ENCODE peak calls at places on chromosomes 5 and 9, in five cellular contexts. V, Y, E, B and H are unnamed samples.

GRCh38 chr5:79488775-79489174 is 25.2 kb downstream of the HOMER1 start:
- DNase-seq in V (no peak), Y (no peak), E (no peak), B (no peak), H (no peak)

GRCh38 chr9:85610074-85610855 is 131.5 kb downstream of the AGTPBP1 start:
- DNase-seq in V (no peak), Y (no peak), E (no peak), B (peak; percentile 48), H (no peak)

GRCh38 chr9:99905833-99906402 is 536 bp upstream of the STX17 start:
- DNase-seq in V (no peak), Y (no peak), E (no peak), B (peak; percentile 4), H (no peak)

GRCh38 chr5:151949909-151950308 is 25.3 kb upstream of the GLRA1 start:
- DNase-seq in V (no peak), Y (no peak), E (no peak), B (no peak), H (no peak)

GRCh38 chr5:131302506-131302905 is 38.7 kb downstream of the CDC42SE2 start:
- DNase-seq in V (no peak), Y (no peak), E (no peak), B (no peak), H (no peak)

GRCh38 chr9:84371737-84372136 is 31.2 kb upstream of the SLC28A3 start:
- DNase-seq in V (no peak), Y (peak; percentile 27), E (no peak), B (no peak), H (no peak)

GRCh38 chr5:157955541-157956172 is 96.7 kb upstream of the CLINT1 start:
- DNase-seq in V (no peak), Y (no peak), E (no peak), B (no peak), H (no peak)

GRCh38 chr9:73565833-73566465 is 414.3 kb downstream of the ANXA1 start:
- DNase-seq in V (no peak), Y (no peak), E (peak; percentile 54), B (peak; percentile 8), H (no peak)

GRCh38 chr9:136991993-136992818 is at the start of gene PAXX:
- DNase-seq in V (peak; percentile 92), Y (peak; percentile 94), E (peak; percentile 96), B (peak; percentile 99), H (peak; percentile 98)

GRCh38 chr9:93096131-93096802 is at the start of gene CARD19:
- DNase-seq in V (no peak), Y (peak; percentile 55), E (peak; percentile 76), B (no peak), H (peak; percentile 92)

GRCh38 chr5:142421158-142421617 is 96.4 kb upstream of the SPRY4 start:
- DNase-seq in V (no peak), Y (no peak), E (no peak), B (no peak), H (no peak)

GRCh38 chr9:127706836-127707241 is at the start of gene CFAP157:
- DNase-seq in V (no peak), Y (no peak), E (no peak), B (no peak), H (no peak)

GRCh38 chr9:84705128-84705527 is 35.6 kb downstream of the NTRK2 start:
- DNase-seq in V (no peak), Y (no peak), E (no peak), B (no peak), H (no peak)

GRCh38 chr9:124869986-124870560 is 8.1 kb downstream of the ARPC5L start:
- DNase-seq in V (peak; percentile 87), Y (no peak), E (peak; percentile 69), B (peak; percentile 49), H (no peak)

GRCh38 chr5:32767948-32768427 is 56.9 kb downstream of the NPR3 start:
- DNase-seq in V (no peak), Y (peak; percentile 33), E (no peak), B (no peak), H (no peak)

GRCh38 chr9:79263666-79264460 is 307.9 kb upstream of the TLE4 start:
- DNase-seq in V (no peak), Y (no peak), E (peak; percentile 55), B (no peak), H (no peak)

GRCh38 chr5:61823796-61824195 is 482.2 kb upstream of the KIF2A start:
- DNase-seq in V (no peak), Y (no peak), E (no peak), B (no peak), H (no peak)

GRCh38 chr5:13859285-13859684 is 85.2 kb downstream of the DNAH5 start:
- DNase-seq in V (no peak), Y (no peak), E (no peak), B (no peak), H (no peak)

GRCh38 chr5:132465095-132465707 is 25.4 kb downstream of the IRF1 start:
- DNase-seq in V (no peak), Y (peak; percentile 25), E (no peak), B (no peak), H (peak; percentile 59)

GRCh38 chr9:126822873-126823272 is 18.0 kb downstream of the ZBTB43 start:
- DNase-seq in V (no peak), Y (no peak), E (no peak), B (no peak), H (no peak)

GRCh38 chr9:6184749-6185645 is 30.6 kb upstream of the IL33 start:
- DNase-seq in V (no peak), Y (peak; percentile 60), E (peak; percentile 45), B (no peak), H (no peak)

GRCh38 chr9:133163559-133164208 is at the start of gene GBGT1:
- DNase-seq in V (no peak), Y (peak; percentile 79), E (peak; percentile 90), B (peak; percentile 90), H (no peak)

GRCh38 chr5:121174351-121174750 is 677.3 kb upstream of the FTMT start:
- DNase-seq in V (no peak), Y (no peak), E (no peak), B (no peak), H (no peak)

GRCh38 chr5:435961-436640 is 6.9 kb upstream of the EXOC3 start:
- DNase-seq in V (no peak), Y (no peak), E (no peak), B (no peak), H (peak; percentile 82)

GRCh38 chr5:14917719-14918118 is 46.1 kb upstream of the ANKH start:
- DNase-seq in V (no peak), Y (no peak), E (no peak), B (no peak), H (no peak)

GRCh38 chr9:96327694-96328352 is 25.8 kb upstream of the HSD17B3 start:
- DNase-seq in V (peak; percentile 7), Y (no peak), E (no peak), B (peak; percentile 40), H (no peak)

GRCh38 chr9:89941875-89942274 is 337.1 kb downstream of the GADD45G start:
- DNase-seq in V (no peak), Y (no peak), E (no peak), B (no peak), H (no peak)

GRCh38 chr9:88922091-88922490 is 69.2 kb upstream of the S1PR3 start:
- DNase-seq in V (no peak), Y (no peak), E (no peak), B (no peak), H (no peak)

GRCh38 chr5:60677831-60678664 is 21.9 kb downstream of the DEPDC1B start:
- DNase-seq in V (no peak), Y (no peak), E (no peak), B (no peak), H (no peak)

GRCh38 chr5:169895876-169896275 is 84.4 kb downstream of the INSYN2B start:
- DNase-seq in V (no peak), Y (no peak), E (peak; percentile 85), B (no peak), H (no peak)

GRCh38 chr9:114371986-114372917 is 15.5 kb downstream of the AKNA start:
- DNase-seq in V (no peak), Y (peak; percentile 51), E (no peak), B (no peak), H (no peak)

GRCh38 chr9:114507726-114508125 is 2.5 kb upstream of the WHRN start:
- DNase-seq in V (no peak), Y (no peak), E (no peak), B (no peak), H (no peak)

GRCh38 chr5:74954919-74955318 is 88.7 kb upstream of the FAM169A start:
- DNase-seq in V (no peak), Y (no peak), E (no peak), B (no peak), H (no peak)

GRCh38 chr5:81513982-81514381 is 120.0 kb upstream of the ACOT12 start:
- DNase-seq in V (no peak), Y (no peak), E (no peak), B (no peak), H (no peak)